ENCODE peak calls at places on chromosomes 4 and X, in seven cellular contexts. Q, B, T, O, D, R and K are unnamed samples.
A peak's percentile ranks its signal among the peaks of the same experiment; 100 is the strongest.

GRCh38 chr4:125105561-125105960 is 209.2 kb upstream of the FAT4 start:
- DNase-seq in Q (peak; percentile 49), O (no peak), B (no peak), R (peak; percentile 6), D (no peak), T (no peak), K (no peak)

GRCh38 chr4:107304699-107305286 is 268.7 kb upstream of the DKK2 start:
- DNase-seq in O (no peak), Q (no peak), D (no peak), B (no peak), R (no peak), T (no peak), K (no peak)

GRCh38 chr4:17817027-17817426 is 6.2 kb downstream of the NCAPG start:
- DNase-seq in Q (peak; percentile 81), R (peak; percentile 69), T (peak; percentile 75), D (no peak), B (peak; percentile 47), O (peak; percentile 37), K (no peak)

GRCh38 chr4:123737156-123737555 is 340.6 kb downstream of the SPRY1 start:
- DNase-seq in O (no peak), T (no peak), R (no peak), D (no peak), Q (no peak), B (no peak), K (no peak)

GRCh38 chr4:153148796-153149195 is 55.4 kb upstream of the TRIM2 start:
- DNase-seq in O (no peak), R (no peak), D (no peak), B (no peak), Q (no peak), T (no peak), K (no peak)

GRCh38 chr4:143286733-143287570 is 49.7 kb upstream of the GAB1 start:
- DNase-seq in Q (peak; percentile 75), O (no peak), B (peak; percentile 20), T (no peak), D (no peak), R (peak; percentile 64), K (no peak)

GRCh38 chr4:152535236-152535902 is 523 bp downstream of the FBXW7 start:
- DNase-seq in Q (no peak), T (no peak), D (peak; percentile 31), O (no peak), B (no peak), R (no peak), K (no peak)

GRCh38 chr4:76016383-76016782 is 6.9 kb downstream of the CXCL10 start:
- DNase-seq in B (no peak), Q (no peak), O (peak; percentile 43), R (no peak), T (no peak), D (peak; percentile 29), K (no peak)

GRCh38 chr4:7585768-7586167 is 151.0 kb upstream of the PSAPL1 start:
- DNase-seq in O (no peak), Q (no peak), B (no peak), T (no peak), R (peak; percentile 48), D (no peak), K (no peak)

GRCh38 chrX:69286546-69286906 is 121.3 kb upstream of the PJA1 start:
- DNase-seq in O (no peak), B (no peak), R (no peak), Q (no peak), T (no peak), D (no peak), K (no peak)

GRCh38 chr4:83231620-83232056 is 53.0 kb downstream of the COQ2 start:
- DNase-seq in T (no peak), Q (peak; percentile 38), B (no peak), O (peak; percentile 62), R (no peak), D (no peak), K (peak; percentile 60)

GRCh38 chr4:7805533-7806079 is 134.1 kb downstream of the AFAP1 start:
- DNase-seq in T (peak; percentile 94), D (no peak), B (peak; percentile 85), Q (peak; percentile 77), O (no peak), R (peak; percentile 98), K (no peak)

GRCh38 chrX:2561461-2561860 is 60.7 kb upstream of the DHRSX start:
- DNase-seq in D (no peak), B (no peak), O (no peak), T (no peak), R (no peak), Q (no peak), K (no peak)

GRCh38 chrX:13898603-13899002 is 81.7 kb upstream of the GPM6B start:
- DNase-seq in Q (peak; percentile 85), D (no peak), R (peak; percentile 24), O (no peak), B (no peak), T (no peak), K (no peak)

GRCh38 chrX:154059231-154059630 is 38.3 kb downstream of the MECP2 start:
- DNase-seq in Q (no peak), D (no peak), T (no peak), O (no peak), R (no peak), B (no peak), K (no peak)

GRCh38 chr4:130257271-130257670 is 1161.3 kb downstream of the C4orf33 start:
- DNase-seq in D (no peak), R (peak; percentile 85), B (no peak), T (peak; percentile 67), Q (peak; percentile 84), O (no peak), K (no peak)

GRCh38 chr4:133624744-133625143 is 475.6 kb downstream of the PCDH10 start:
- DNase-seq in O (no peak), T (no peak), Q (no peak), R (no peak), B (no peak), D (no peak), K (no peak)

GRCh38 chrX:132171478-132171877 is 43.7 kb upstream of the FRMD7 start:
- DNase-seq in R (no peak), Q (no peak), B (no peak), D (no peak), O (no peak), T (peak; percentile 30), K (no peak)

GRCh38 chr4:159096434-159096833 is 6.4 kb upstream of the RAPGEF2 start:
- DNase-seq in Q (no peak), R (no peak), B (no peak), O (no peak), D (no peak), T (peak; percentile 62), K (no peak)

GRCh38 chr4:5433196-5433595 is 275.2 kb downstream of the EVC2 start:
- DNase-seq in T (no peak), R (no peak), B (no peak), Q (no peak), D (no peak), O (no peak), K (no peak)

GRCh38 chr4:182042945-182043344 is 200.3 kb upstream of the TENM3 start:
- DNase-seq in B (no peak), D (no peak), O (no peak), Q (no peak), R (peak; percentile 13), T (no peak), K (no peak)

GRCh38 chrX:53303195-53303594 is 21.8 kb upstream of the IQSEC2 start:
- DNase-seq in O (no peak), Q (no peak), B (no peak), D (no peak), R (no peak), T (no peak), K (no peak)